ENCODE peak calls at places on chromosome 2, in five cellular contexts. One of them, this sample, is unnamed.

GRCh38 chr2:33531345-33532059 is 55.1 kb downstream of the RASGRP3 start:
- DNase-seq in A549: no peak
- DNase-seq in CD8-positive, alpha-beta T cell: no peak
- DNase-seq in foreskin fibroblast: peak
- DNase-seq in cardiac muscle cell: no peak
- DNase-seq in this sample: no peak

GRCh38 chr2:30675758-30676157 is 131.5 kb downstream of the CAPN13 start:
- DNase-seq in A549: no peak
- DNase-seq in CD8-positive, alpha-beta T cell: no peak
- DNase-seq in foreskin fibroblast: peak
- DNase-seq in cardiac muscle cell: no peak
- DNase-seq in this sample: no peak

GRCh38 chr2:73920577-73921545 is 5.8 kb upstream of the DGUOK start:
- DNase-seq in A549: peak
- DNase-seq in CD8-positive, alpha-beta T cell: peak
- DNase-seq in foreskin fibroblast: peak
- DNase-seq in cardiac muscle cell: peak
- DNase-seq in this sample: no peak

GRCh38 chr2:25700221-25700660 is 26.9 kb upstream of the DTNB start:
- DNase-seq in A549: peak
- DNase-seq in CD8-positive, alpha-beta T cell: no peak
- DNase-seq in foreskin fibroblast: peak
- DNase-seq in cardiac muscle cell: peak
- DNase-seq in this sample: peak

GRCh38 chr2:70241338-70241737 is 7.1 kb downstream of the TIA1 start:
- DNase-seq in A549: no peak
- DNase-seq in CD8-positive, alpha-beta T cell: no peak
- DNase-seq in foreskin fibroblast: no peak
- DNase-seq in cardiac muscle cell: no peak
- DNase-seq in this sample: no peak

GRCh38 chr2:127575941-127576432 is 40.5 kb downstream of the MYO7B start:
- DNase-seq in A549: no peak
- DNase-seq in CD8-positive, alpha-beta T cell: no peak
- DNase-seq in foreskin fibroblast: peak
- DNase-seq in cardiac muscle cell: no peak
- DNase-seq in this sample: no peak

GRCh38 chr2:151844217-151844896 is 16.1 kb upstream of the ARL5A start:
- DNase-seq in A549: no peak
- DNase-seq in CD8-positive, alpha-beta T cell: no peak
- DNase-seq in foreskin fibroblast: no peak
- DNase-seq in cardiac muscle cell: no peak
- DNase-seq in this sample: no peak

GRCh38 chr2:45055261-45055660 is 46.0 kb upstream of the SIX2 start:
- DNase-seq in A549: no peak
- DNase-seq in CD8-positive, alpha-beta T cell: no peak
- DNase-seq in foreskin fibroblast: peak
- DNase-seq in cardiac muscle cell: no peak
- DNase-seq in this sample: no peak

GRCh38 chr2:73006969-73007710 is 64.4 kb downstream of the SFXN5 start:
- DNase-seq in A549: no peak
- DNase-seq in CD8-positive, alpha-beta T cell: no peak
- DNase-seq in foreskin fibroblast: no peak
- DNase-seq in cardiac muscle cell: no peak
- DNase-seq in this sample: no peak

GRCh38 chr2:9205481-9205880 is 1.1 kb upstream of the ASAP2 start:
- DNase-seq in A549: no peak
- DNase-seq in CD8-positive, alpha-beta T cell: no peak
- DNase-seq in foreskin fibroblast: no peak
- DNase-seq in cardiac muscle cell: no peak
- DNase-seq in this sample: no peak

GRCh38 chr2:198873771-198874501 is 583.8 kb downstream of the SATB2 start:
- DNase-seq in A549: no peak
- DNase-seq in CD8-positive, alpha-beta T cell: no peak
- DNase-seq in foreskin fibroblast: peak
- DNase-seq in cardiac muscle cell: no peak
- DNase-seq in this sample: no peak

DNA sequence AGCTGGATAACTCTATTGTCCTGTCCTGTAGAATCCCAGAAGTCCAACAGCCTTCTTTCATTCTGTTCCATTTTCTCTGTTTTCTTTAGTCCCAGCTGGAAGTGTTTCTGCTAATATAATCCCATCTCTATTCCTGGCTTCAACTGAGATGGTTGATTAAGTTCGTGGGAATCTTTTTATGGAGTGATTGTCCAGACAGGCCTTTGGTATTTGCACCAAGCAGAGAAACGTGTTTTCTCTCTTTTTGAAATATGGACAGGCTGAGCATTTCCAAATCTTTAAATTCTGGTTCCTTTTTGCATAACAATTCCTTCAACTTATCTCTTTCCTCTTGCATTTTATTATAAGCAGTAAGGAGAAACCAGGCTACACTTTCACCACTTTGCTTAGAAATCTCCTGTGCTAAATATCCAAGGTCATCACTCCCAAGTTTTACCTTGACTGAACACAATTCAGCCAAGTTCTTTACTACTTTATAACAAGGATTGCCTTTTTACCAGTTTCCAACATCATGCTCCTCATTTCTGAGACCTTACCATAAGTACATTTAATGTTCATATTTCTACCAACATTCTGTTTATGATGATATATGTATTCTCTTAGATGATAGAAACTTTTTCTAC is 108.8 kb downstream of the ZFP36L2 start:
- DNase-seq in A549: no peak
- DNase-seq in CD8-positive, alpha-beta T cell: no peak
- DNase-seq in foreskin fibroblast: peak
- DNase-seq in cardiac muscle cell: no peak
- DNase-seq in this sample: no peak
- H3K4me3 ChIP-seq in A549: no peak
- H3K4me3 ChIP-seq in CD8-positive, alpha-beta T cell: no peak
- H3K4me3 ChIP-seq in foreskin fibroblast: no peak
- H3K4me3 ChIP-seq in cardiac muscle cell: no peak
- H3K4me3 ChIP-seq in this sample: no peak

GRCh38 chr2:170821631-170822291 is 5.1 kb downstream of the GAD1 start:
- DNase-seq in A549: no peak
- DNase-seq in CD8-positive, alpha-beta T cell: no peak
- DNase-seq in foreskin fibroblast: no peak
- DNase-seq in cardiac muscle cell: no peak
- DNase-seq in this sample: no peak

GRCh38 chr2:170822885-170823799 is 6.5 kb downstream of the GAD1 start:
- DNase-seq in A549: no peak
- DNase-seq in CD8-positive, alpha-beta T cell: no peak
- DNase-seq in foreskin fibroblast: peak
- DNase-seq in cardiac muscle cell: no peak
- DNase-seq in this sample: no peak

GRCh38 chr2:170822292-170822884 is 5.7 kb downstream of the GAD1 start:
- DNase-seq in A549: no peak
- DNase-seq in CD8-positive, alpha-beta T cell: peak
- DNase-seq in foreskin fibroblast: peak
- DNase-seq in cardiac muscle cell: no peak
- DNase-seq in this sample: no peak

GRCh38 chr2:170819941-170820646 is 3.4 kb downstream of the GAD1 start:
- DNase-seq in A549: no peak
- DNase-seq in CD8-positive, alpha-beta T cell: no peak
- DNase-seq in foreskin fibroblast: no peak
- DNase-seq in cardiac muscle cell: no peak
- DNase-seq in this sample: no peak

DNA sequence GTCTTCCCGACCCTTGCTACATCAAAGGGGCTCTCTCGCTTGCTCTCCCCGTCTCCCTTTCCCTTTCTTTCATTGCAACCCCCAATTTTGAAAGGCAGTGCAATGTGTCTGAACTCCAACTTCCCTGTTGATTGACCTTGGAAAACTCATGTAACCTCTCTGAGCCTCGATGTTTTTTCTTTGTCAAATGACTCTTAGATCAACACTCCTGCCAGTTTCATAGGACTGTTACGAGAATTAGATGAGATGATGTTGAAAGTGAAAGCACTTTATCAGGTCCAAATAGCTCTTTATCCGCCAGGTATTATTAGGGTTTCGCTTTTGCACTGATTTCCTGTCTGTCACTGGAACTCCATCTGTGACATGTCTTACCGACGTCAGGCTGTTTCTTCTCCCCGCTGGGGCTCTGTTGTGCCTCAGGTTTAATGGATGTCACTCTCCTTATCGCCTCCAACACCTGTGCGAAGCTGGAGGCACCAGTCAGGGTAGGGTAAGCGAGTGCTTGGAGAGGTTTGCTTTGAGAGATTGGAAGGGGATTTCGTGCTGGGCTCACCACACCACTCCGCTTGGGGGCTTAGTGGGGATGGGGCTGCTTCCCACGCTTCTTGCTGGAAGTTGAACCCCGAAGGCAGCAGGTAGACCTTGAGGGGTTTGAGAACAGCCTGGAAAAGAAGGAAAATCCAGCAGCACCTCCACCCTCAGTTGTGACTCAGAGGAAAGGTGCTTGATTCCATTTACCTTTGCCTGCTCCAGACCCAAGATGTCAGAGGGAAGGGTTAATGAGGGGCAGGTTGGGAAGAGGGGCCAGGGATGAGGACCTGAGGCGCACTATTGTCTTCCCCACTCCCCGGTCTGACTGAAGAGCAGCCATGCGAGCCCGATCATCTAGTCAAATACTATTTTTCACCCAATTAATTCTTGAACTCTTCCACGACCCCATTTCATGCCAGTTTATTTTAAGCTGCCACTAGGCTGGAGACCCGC is 4.3 kb downstream of the GAD1 start:
- DNase-seq in A549: no peak
- DNase-seq in CD8-positive, alpha-beta T cell: no peak
- DNase-seq in foreskin fibroblast: no peak
- DNase-seq in cardiac muscle cell: no peak
- DNase-seq in this sample: peak
- H3K4me3 ChIP-seq in A549: peak
- H3K4me3 ChIP-seq in CD8-positive, alpha-beta T cell: peak
- H3K4me3 ChIP-seq in foreskin fibroblast: no peak
- H3K4me3 ChIP-seq in cardiac muscle cell: no peak
- H3K4me3 ChIP-seq in this sample: peak

GRCh38 chr2:182242561-182242960 is 184.3 kb downstream of the PDE1A start:
- DNase-seq in A549: no peak
- DNase-seq in CD8-positive, alpha-beta T cell: no peak
- DNase-seq in foreskin fibroblast: no peak
- DNase-seq in cardiac muscle cell: no peak
- DNase-seq in this sample: no peak

GRCh38 chr2:182240862-182241371 is 185.9 kb downstream of the PDE1A start:
- DNase-seq in A549: peak
- DNase-seq in CD8-positive, alpha-beta T cell: no peak
- DNase-seq in foreskin fibroblast: peak
- DNase-seq in cardiac muscle cell: peak
- DNase-seq in this sample: peak

GRCh38 chr2:182247831-182248230 is 179.0 kb downstream of the PDE1A start:
- DNase-seq in A549: no peak
- DNase-seq in CD8-positive, alpha-beta T cell: no peak
- DNase-seq in foreskin fibroblast: no peak
- DNase-seq in cardiac muscle cell: no peak
- DNase-seq in this sample: no peak

GRCh38 chr2:182245963-182246362 is 180.9 kb downstream of the PDE1A start:
- DNase-seq in A549: no peak
- DNase-seq in CD8-positive, alpha-beta T cell: no peak
- DNase-seq in foreskin fibroblast: no peak
- DNase-seq in cardiac muscle cell: no peak
- DNase-seq in this sample: no peak

DNA sequence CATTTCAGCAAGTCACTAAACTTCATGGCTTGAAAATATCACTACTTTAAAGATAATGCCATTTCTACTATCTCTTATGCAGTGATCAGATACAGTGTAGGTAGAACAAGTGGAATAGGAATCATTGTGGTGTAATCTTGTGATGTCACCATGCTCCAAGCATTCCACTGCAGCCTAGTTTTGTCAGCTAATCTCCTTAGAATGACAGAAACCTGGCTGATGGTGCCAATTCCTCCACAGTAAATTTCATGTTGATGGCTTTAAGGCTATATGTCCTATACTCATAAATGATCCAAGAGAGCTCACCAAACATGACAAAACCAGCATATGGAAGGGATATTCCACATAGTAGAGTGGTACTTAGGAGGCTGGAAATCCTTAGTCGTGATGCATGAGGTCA is 184.9 kb downstream of the PDE1A start:
- DNase-seq in A549: no peak
- DNase-seq in CD8-positive, alpha-beta T cell: no peak
- DNase-seq in foreskin fibroblast: no peak
- DNase-seq in cardiac muscle cell: no peak
- DNase-seq in this sample: no peak
- H3K4me3 ChIP-seq in A549: no peak
- H3K4me3 ChIP-seq in CD8-positive, alpha-beta T cell: no peak
- H3K4me3 ChIP-seq in foreskin fibroblast: no peak
- H3K4me3 ChIP-seq in cardiac muscle cell: no peak
- H3K4me3 ChIP-seq in this sample: no peak

DNA sequence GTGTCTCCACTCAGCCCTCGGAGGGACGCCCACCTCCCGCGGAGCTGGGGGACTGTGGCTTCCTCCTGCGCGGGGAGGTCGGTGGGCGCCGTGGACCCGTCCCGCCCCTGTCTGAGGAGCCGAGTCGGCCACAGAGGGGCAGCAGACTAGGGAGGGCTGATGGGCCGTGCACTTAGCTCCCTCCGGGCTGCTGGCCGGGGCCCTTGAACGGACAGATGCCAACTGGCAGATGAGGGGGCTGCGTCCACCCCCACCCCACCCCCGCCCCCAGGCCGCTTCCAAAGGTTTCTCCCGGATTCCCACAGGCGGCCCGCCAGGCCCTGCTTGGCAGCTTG is 10.4 kb upstream of the UBE2F start:
- DNase-seq in A549: no peak
- DNase-seq in CD8-positive, alpha-beta T cell: no peak
- DNase-seq in foreskin fibroblast: no peak
- DNase-seq in cardiac muscle cell: peak
- DNase-seq in this sample: no peak
- H3K4me3 ChIP-seq in A549: no peak
- H3K4me3 ChIP-seq in CD8-positive, alpha-beta T cell: no peak
- H3K4me3 ChIP-seq in foreskin fibroblast: no peak
- H3K4me3 ChIP-seq in cardiac muscle cell: peak
- H3K4me3 ChIP-seq in this sample: no peak

GRCh38 chr2:195810340-195811098 is 153.5 kb downstream of the SLC39A10 start:
- DNase-seq in A549: no peak
- DNase-seq in CD8-positive, alpha-beta T cell: no peak
- DNase-seq in foreskin fibroblast: no peak
- DNase-seq in cardiac muscle cell: no peak
- DNase-seq in this sample: no peak

GRCh38 chr2:195805283-195805976 is 148.4 kb downstream of the SLC39A10 start:
- DNase-seq in A549: no peak
- DNase-seq in CD8-positive, alpha-beta T cell: no peak
- DNase-seq in foreskin fibroblast: no peak
- DNase-seq in cardiac muscle cell: no peak
- DNase-seq in this sample: no peak
- H3K4me3 ChIP-seq in A549: no peak
- H3K4me3 ChIP-seq in CD8-positive, alpha-beta T cell: no peak
- H3K4me3 ChIP-seq in foreskin fibroblast: no peak
- H3K4me3 ChIP-seq in cardiac muscle cell: no peak
- H3K4me3 ChIP-seq in this sample: no peak

This sample was measured in Jurkat, Clone E6-1.